ENCODE peak calls at places on chromosomes 7 and 10, in seven cellular contexts. One of them, this sample, is unnamed.

GRCh38 chr7:25901658-25902057 is 250.3 kb upstream of the NFE2L3 start:
- DNase-seq in cardiac muscle cell: no peak
- DNase-seq in kidney epithelial cell: no peak
- DNase-seq in HL-60: no peak
- DNase-seq in tibial artery: no peak
- DNase-seq in heart left ventricle: no peak
- DNase-seq in dorsolateral prefrontal cortex: no peak
- DNase-seq in this sample: no peak

GRCh38 chr10:52755297-52756062 is 17.1 kb downstream of the MBL2 start:
- DNase-seq in cardiac muscle cell: peak
- DNase-seq in kidney epithelial cell: peak
- DNase-seq in HL-60: peak
- DNase-seq in tibial artery: no peak
- DNase-seq in heart left ventricle: no peak
- DNase-seq in dorsolateral prefrontal cortex: no peak
- DNase-seq in this sample: peak

GRCh38 chr10:75168275-75168674 is 42.3 kb upstream of the VDAC2 start:
- DNase-seq in cardiac muscle cell: no peak
- DNase-seq in kidney epithelial cell: no peak
- DNase-seq in HL-60: no peak
- DNase-seq in tibial artery: no peak
- DNase-seq in heart left ventricle: no peak
- DNase-seq in dorsolateral prefrontal cortex: no peak
- DNase-seq in this sample: no peak

GRCh38 chr10:86601956-86602592 is 52.3 kb upstream of the OPN4 start:
- DNase-seq in cardiac muscle cell: no peak
- DNase-seq in kidney epithelial cell: no peak
- DNase-seq in HL-60: no peak
- DNase-seq in tibial artery: no peak
- DNase-seq in heart left ventricle: no peak
- DNase-seq in dorsolateral prefrontal cortex: no peak
- DNase-seq in this sample: no peak

GRCh38 chr10:93813507-93814465 is 56.0 kb downstream of the LGI1 start:
- DNase-seq in cardiac muscle cell: peak
- DNase-seq in kidney epithelial cell: no peak
- DNase-seq in HL-60: peak
- DNase-seq in tibial artery: peak
- DNase-seq in heart left ventricle: peak
- DNase-seq in dorsolateral prefrontal cortex: peak
- DNase-seq in this sample: peak

GRCh38 chr7:99000904-99001442 is 122.6 kb downstream of the TRRAP start:
- DNase-seq in cardiac muscle cell: no peak
- DNase-seq in kidney epithelial cell: no peak
- DNase-seq in HL-60: no peak
- DNase-seq in tibial artery: no peak
- DNase-seq in heart left ventricle: no peak
- DNase-seq in dorsolateral prefrontal cortex: no peak
- DNase-seq in this sample: no peak

GRCh38 chr7:77222065-77222464 is 22.4 kb upstream of the FGL2 start:
- DNase-seq in cardiac muscle cell: no peak
- DNase-seq in kidney epithelial cell: no peak
- DNase-seq in HL-60: peak
- DNase-seq in tibial artery: no peak
- DNase-seq in heart left ventricle: no peak
- DNase-seq in dorsolateral prefrontal cortex: no peak
- DNase-seq in this sample: no peak

GRCh38 chr7:121126201-121126600 is 137.7 kb downstream of the CPED1 start:
- DNase-seq in cardiac muscle cell: no peak
- DNase-seq in kidney epithelial cell: no peak
- DNase-seq in HL-60: no peak
- DNase-seq in tibial artery: no peak
- DNase-seq in heart left ventricle: no peak
- DNase-seq in dorsolateral prefrontal cortex: no peak
- DNase-seq in this sample: no peak

GRCh38 chr10:114779803-114780609 is 41.6 kb upstream of the FHIP2A start:
- DNase-seq in cardiac muscle cell: peak
- DNase-seq in kidney epithelial cell: peak
- DNase-seq in HL-60: no peak
- DNase-seq in tibial artery: no peak
- DNase-seq in heart left ventricle: no peak
- DNase-seq in dorsolateral prefrontal cortex: no peak
- DNase-seq in this sample: peak

GRCh38 chr10:69936091-69936490 is 116.6 kb upstream of the MACROH2A2 start:
- DNase-seq in cardiac muscle cell: no peak
- DNase-seq in kidney epithelial cell: no peak
- DNase-seq in HL-60: peak
- DNase-seq in tibial artery: no peak
- DNase-seq in heart left ventricle: no peak
- DNase-seq in dorsolateral prefrontal cortex: no peak
- DNase-seq in this sample: no peak

GRCh38 chr10:46293832-46294640 is 7.2 kb downstream of the ANTXRL start:
- DNase-seq in cardiac muscle cell: peak
- DNase-seq in kidney epithelial cell: no peak
- DNase-seq in HL-60: peak
- DNase-seq in tibial artery: peak
- DNase-seq in heart left ventricle: no peak
- DNase-seq in dorsolateral prefrontal cortex: peak
- DNase-seq in this sample: peak

GRCh38 chr10:27716521-27716920 is 29.1 kb downstream of the MKX start:
- DNase-seq in cardiac muscle cell: no peak
- DNase-seq in kidney epithelial cell: no peak
- DNase-seq in HL-60: no peak
- DNase-seq in tibial artery: no peak
- DNase-seq in heart left ventricle: no peak
- DNase-seq in dorsolateral prefrontal cortex: no peak
- DNase-seq in this sample: no peak

GRCh38 chr7:88229302-88229870 is 9.5 kb upstream of the SRI start:
- DNase-seq in cardiac muscle cell: no peak
- DNase-seq in kidney epithelial cell: no peak
- DNase-seq in HL-60: no peak
- DNase-seq in tibial artery: no peak
- DNase-seq in heart left ventricle: no peak
- DNase-seq in dorsolateral prefrontal cortex: no peak
- DNase-seq in this sample: no peak

GRCh38 chr10:105188737-105189463 is 547.8 kb downstream of the SORCS3 start:
- DNase-seq in cardiac muscle cell: no peak
- DNase-seq in kidney epithelial cell: peak
- DNase-seq in HL-60: no peak
- DNase-seq in tibial artery: no peak
- DNase-seq in heart left ventricle: no peak
- DNase-seq in dorsolateral prefrontal cortex: no peak
- DNase-seq in this sample: peak

GRCh38 chr10:45550903-45551302 is 121.7 kb downstream of the ZFAND4 start:
- DNase-seq in cardiac muscle cell: no peak
- DNase-seq in kidney epithelial cell: no peak
- DNase-seq in HL-60: no peak
- DNase-seq in tibial artery: no peak
- DNase-seq in heart left ventricle: no peak
- DNase-seq in dorsolateral prefrontal cortex: no peak
- DNase-seq in this sample: no peak

GRCh38 chr7:20033621-20034200 is 183.5 kb downstream of the MACC1 start:
- DNase-seq in cardiac muscle cell: peak
- DNase-seq in kidney epithelial cell: no peak
- DNase-seq in HL-60: no peak
- DNase-seq in tibial artery: no peak
- DNase-seq in heart left ventricle: no peak
- DNase-seq in dorsolateral prefrontal cortex: no peak
- DNase-seq in this sample: peak

GRCh38 chr10:6036861-6037321 is 25.3 kb downstream of the IL2RA start:
- DNase-seq in cardiac muscle cell: no peak
- DNase-seq in kidney epithelial cell: no peak
- DNase-seq in HL-60: no peak
- DNase-seq in tibial artery: no peak
- DNase-seq in heart left ventricle: no peak
- DNase-seq in dorsolateral prefrontal cortex: no peak
- DNase-seq in this sample: no peak

GRCh38 chr10:35208536-35208935 is 81.9 kb downstream of the CREM start:
- DNase-seq in cardiac muscle cell: peak
- DNase-seq in kidney epithelial cell: no peak
- DNase-seq in HL-60: no peak
- DNase-seq in tibial artery: no peak
- DNase-seq in heart left ventricle: no peak
- DNase-seq in dorsolateral prefrontal cortex: no peak
- DNase-seq in this sample: no peak

GRCh38 chr10:71608863-71609768 is 110.5 kb downstream of the C10orf105 start:
- DNase-seq in cardiac muscle cell: peak
- DNase-seq in kidney epithelial cell: no peak
- DNase-seq in HL-60: peak
- DNase-seq in tibial artery: peak
- DNase-seq in heart left ventricle: peak
- DNase-seq in dorsolateral prefrontal cortex: peak
- DNase-seq in this sample: peak

GRCh38 chr10:78805176-78805575 is 263.6 kb upstream of the ZMIZ1 start:
- DNase-seq in cardiac muscle cell: peak
- DNase-seq in kidney epithelial cell: peak
- DNase-seq in HL-60: no peak
- DNase-seq in tibial artery: peak
- DNase-seq in heart left ventricle: peak
- DNase-seq in dorsolateral prefrontal cortex: no peak
- DNase-seq in this sample: no peak

GRCh38 chr7:37557810-37558209 is 109.1 kb upstream of the ELMO1 start:
- DNase-seq in cardiac muscle cell: no peak
- DNase-seq in kidney epithelial cell: no peak
- DNase-seq in HL-60: no peak
- DNase-seq in tibial artery: no peak
- DNase-seq in heart left ventricle: no peak
- DNase-seq in dorsolateral prefrontal cortex: no peak
- DNase-seq in this sample: no peak

DNA sequence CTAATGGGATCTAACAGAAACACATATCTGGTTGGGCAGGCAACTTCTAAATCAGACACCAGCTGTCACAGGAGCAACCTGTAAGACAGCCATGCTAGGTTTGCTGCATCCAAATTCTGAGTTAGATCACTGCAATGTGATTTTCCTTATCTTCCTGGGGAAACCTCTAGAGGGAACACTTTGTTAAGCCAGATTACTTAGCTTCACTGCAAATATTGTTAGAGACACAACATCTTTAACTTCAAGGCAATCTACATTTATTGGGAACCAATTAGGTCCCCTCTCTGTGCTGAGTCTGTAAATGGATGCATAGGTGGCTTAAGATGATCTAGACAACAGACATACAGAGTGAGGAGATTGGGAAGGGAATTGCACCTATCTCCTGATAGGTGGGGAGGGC is 109.7 kb upstream of the ELMO1 start:
- DNase-seq in cardiac muscle cell: no peak
- DNase-seq in kidney epithelial cell: no peak
- DNase-seq in HL-60: no peak
- DNase-seq in tibial artery: no peak
- DNase-seq in heart left ventricle: no peak
- DNase-seq in dorsolateral prefrontal cortex: no peak
- DNase-seq in this sample: no peak
- TF ChIP-seq CTCF in cardiac muscle cell: no peak
- TF ChIP-seq CTCF in kidney epithelial cell: no peak
- TF ChIP-seq CTCF in HL-60: no peak
- TF ChIP-seq CTCF in tibial artery: no peak
- TF ChIP-seq CTCF in heart left ventricle: no peak
- TF ChIP-seq CTCF in dorsolateral prefrontal cortex: no peak
- TF ChIP-seq CTCF in this sample: no peak

DNA sequence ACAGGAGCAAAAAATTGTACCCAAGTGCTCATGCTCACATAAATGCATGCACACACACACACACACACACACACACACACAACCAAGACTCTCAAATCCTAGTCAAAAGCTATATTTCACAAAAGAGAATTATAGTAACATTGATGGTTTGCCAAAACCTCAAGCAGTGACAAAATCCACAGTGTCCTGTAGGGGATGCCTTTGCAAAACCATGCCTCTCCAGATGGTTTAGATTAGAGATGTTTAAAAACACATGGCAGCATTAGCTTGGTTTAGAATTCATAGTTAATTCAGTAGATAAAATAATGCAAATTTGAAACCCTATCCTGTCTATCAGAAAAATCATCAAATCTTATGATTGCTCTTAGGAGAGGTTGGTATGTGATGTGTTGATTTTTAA is 232.2 kb downstream of the DYNC1I1 start:
- DNase-seq in cardiac muscle cell: no peak
- DNase-seq in kidney epithelial cell: no peak
- DNase-seq in HL-60: no peak
- DNase-seq in tibial artery: no peak
- DNase-seq in heart left ventricle: no peak
- DNase-seq in dorsolateral prefrontal cortex: no peak
- DNase-seq in this sample: no peak
- TF ChIP-seq CTCF in cardiac muscle cell: no peak
- TF ChIP-seq CTCF in kidney epithelial cell: no peak
- TF ChIP-seq CTCF in HL-60: no peak
- TF ChIP-seq CTCF in tibial artery: no peak
- TF ChIP-seq CTCF in heart left ventricle: no peak
- TF ChIP-seq CTCF in dorsolateral prefrontal cortex: no peak
- TF ChIP-seq CTCF in this sample: no peak

GRCh38 chr7:81690688-81691087 is 79.2 kb downstream of the HGF start:
- DNase-seq in cardiac muscle cell: no peak
- DNase-seq in kidney epithelial cell: no peak
- DNase-seq in HL-60: no peak
- DNase-seq in tibial artery: no peak
- DNase-seq in heart left ventricle: no peak
- DNase-seq in dorsolateral prefrontal cortex: no peak
- DNase-seq in this sample: no peak
- TF ChIP-seq CTCF in cardiac muscle cell: no peak
- TF ChIP-seq CTCF in kidney epithelial cell: no peak
- TF ChIP-seq CTCF in HL-60: no peak
- TF ChIP-seq CTCF in tibial artery: no peak
- TF ChIP-seq CTCF in heart left ventricle: no peak
- TF ChIP-seq CTCF in dorsolateral prefrontal cortex: no peak
- TF ChIP-seq CTCF in this sample: no peak

GRCh38 chr7:142874837-142875236 is 10.7 kb downstream of the TRPV6 start:
- DNase-seq in cardiac muscle cell: no peak
- DNase-seq in kidney epithelial cell: no peak
- DNase-seq in HL-60: no peak
- DNase-seq in tibial artery: no peak
- DNase-seq in heart left ventricle: no peak
- DNase-seq in dorsolateral prefrontal cortex: no peak
- DNase-seq in this sample: no peak

GRCh38 chr7:142873871-142874270 is 11.7 kb downstream of the TRPV6 start:
- DNase-seq in cardiac muscle cell: no peak
- DNase-seq in kidney epithelial cell: no peak
- DNase-seq in HL-60: no peak
- DNase-seq in tibial artery: no peak
- DNase-seq in heart left ventricle: no peak
- DNase-seq in dorsolateral prefrontal cortex: no peak
- DNase-seq in this sample: no peak

GRCh38 chr7:142873281-142873784 is 12.2 kb downstream of the TRPV6 start:
- DNase-seq in cardiac muscle cell: peak
- DNase-seq in kidney epithelial cell: no peak
- DNase-seq in HL-60: peak
- DNase-seq in tibial artery: no peak
- DNase-seq in heart left ventricle: no peak
- DNase-seq in dorsolateral prefrontal cortex: no peak
- DNase-seq in this sample: no peak

GRCh38 chr7:142875456-142875855 is 10.1 kb downstream of the TRPV6 start:
- DNase-seq in cardiac muscle cell: no peak
- DNase-seq in kidney epithelial cell: no peak
- DNase-seq in HL-60: no peak
- DNase-seq in tibial artery: no peak
- DNase-seq in heart left ventricle: no peak
- DNase-seq in dorsolateral prefrontal cortex: no peak
- DNase-seq in this sample: no peak

GRCh38 chr7:142874409-142874808 is 11.1 kb downstream of the TRPV6 start:
- DNase-seq in cardiac muscle cell: no peak
- DNase-seq in kidney epithelial cell: no peak
- DNase-seq in HL-60: no peak
- DNase-seq in tibial artery: no peak
- DNase-seq in heart left ventricle: no peak
- DNase-seq in dorsolateral prefrontal cortex: no peak
- DNase-seq in this sample: no peak
- TF ChIP-seq CTCF in cardiac muscle cell: no peak
- TF ChIP-seq CTCF in kidney epithelial cell: no peak
- TF ChIP-seq CTCF in HL-60: no peak
- TF ChIP-seq CTCF in tibial artery: no peak
- TF ChIP-seq CTCF in heart left ventricle: no peak
- TF ChIP-seq CTCF in dorsolateral prefrontal cortex: no peak
- TF ChIP-seq CTCF in this sample: no peak

GRCh38 chr7:24591152-24591551 is 17.9 kb downstream of the PALS2 start:
- DNase-seq in cardiac muscle cell: no peak
- DNase-seq in kidney epithelial cell: no peak
- DNase-seq in HL-60: no peak
- DNase-seq in tibial artery: no peak
- DNase-seq in heart left ventricle: no peak
- DNase-seq in dorsolateral prefrontal cortex: no peak
- DNase-seq in this sample: no peak
- TF ChIP-seq CTCF in cardiac muscle cell: no peak
- TF ChIP-seq CTCF in kidney epithelial cell: no peak
- TF ChIP-seq CTCF in HL-60: no peak
- TF ChIP-seq CTCF in tibial artery: no peak
- TF ChIP-seq CTCF in heart left ventricle: no peak
- TF ChIP-seq CTCF in dorsolateral prefrontal cortex: no peak
- TF ChIP-seq CTCF in this sample: no peak